ENCODE peak calls at places on chromosomes 3 and 15, in four cellular contexts. B is endothelial cell, W is AG08396, V is IMR-90. N is an unnamed sample.

GRCh38 chr3:74067296-74067695 is 442.6 kb upstream of the PDZRN3 start:
- DNase-seq in W (peak), V (peak), B (no peak), N (no peak)

GRCh38 chr3:99648091-99648490 is 9.7 kb downstream of the COL8A1 start:
- DNase-seq in B (no peak), V (peak), W (no peak), N (no peak)

GRCh38 chr3:176375519-176375918 is 821.8 kb downstream of the TBL1XR1 start:
- DNase-seq in B (no peak), W (no peak), V (no peak), N (no peak)

GRCh38 chr15:48800811-48801460 is 9.9 kb downstream of the CEP152 start:
- DNase-seq in V (peak), B (no peak), W (no peak), N (no peak)

GRCh38 chr3:157581331-157581730 is 78.1 kb upstream of the VEPH1 start:
- DNase-seq in B (no peak), W (no peak), V (peak), N (no peak)

GRCh38 chr3:130916507-130917167 is 22.8 kb downstream of the ATP2C1 start:
- DNase-seq in W (no peak), V (no peak), B (no peak), N (no peak)

GRCh38 chr3:168117059-168117458 is 21.3 kb upstream of the GOLIM4 start:
- DNase-seq in B (no peak), W (no peak), V (peak), N (no peak)

GRCh38 chr15:40295297-40295696 is 12.4 kb upstream of the ANKRD63 start:
- DNase-seq in V (no peak), B (no peak), W (no peak), N (no peak)

GRCh38 chr3:191330309-191330712 is at the start of gene UTS2B:
- DNase-seq in V (peak), W (peak), B (no peak), N (peak)

GRCh38 chr3:6132684-6133432 is 728.1 kb upstream of the GRM7 start:
- DNase-seq in V (no peak), W (no peak), B (no peak), N (no peak)

GRCh38 chr15:51935466-51936118 is 36.0 kb downstream of the LEO1 start:
- DNase-seq in V (peak), B (no peak), W (no peak), N (no peak)

GRCh38 chr3:121794264-121794983 is 40.4 kb downstream of the IQCB1 start:
- DNase-seq in W (no peak), B (no peak), V (no peak), N (no peak)

GRCh38 chr3:51710631-51711351 is 3.9 kb downstream of the GRM2 start:
- DNase-seq in V (no peak), B (no peak), W (no peak), N (no peak)

GRCh38 chr3:147652682-147653081 is 243.5 kb downstream of the ZIC1 start:
- DNase-seq in W (no peak), B (no peak), V (peak), N (no peak)

GRCh38 chr3:123658118-123658859 is 73.4 kb upstream of the HACD2 start:
- DNase-seq in V (peak), W (peak), B (no peak), N (no peak)

N was measured in K562.